ENCODE peak calls at places on chromosomes 12 and 14, in six cellular contexts. J, W, D, O, V and E are unnamed samples.

GRCh38 chr14:104545151-104545931 is 34.2 kb upstream of the C14orf180 start:
- DNase-seq in J (no peak), W (peak), D (peak), O (peak), V (no peak), E (peak)

GRCh38 chr12:132124766-132125425 is 19.2 kb downstream of the DDX51 start:
- DNase-seq in J (no peak), W (no peak), D (no peak), O (peak), V (no peak), E (no peak)

GRCh38 chr12:55741978-55742377 is 944 bp upstream of the GDF11 start:
- DNase-seq in J (no peak), W (no peak), D (no peak), O (no peak), V (no peak), E (no peak)

GRCh38 chr14:76985540-76986260 is 42.8 kb downstream of the IRF2BPL start:
- DNase-seq in J (no peak), W (no peak), D (no peak), O (no peak), V (peak), E (no peak)

GRCh38 chr14:105474478-105475268 is at the start of gene CRIP2:
- DNase-seq in J (no peak), W (peak), D (peak), O (no peak), V (peak), E (no peak)

GRCh38 chr12:112524676-112525425 is 106.1 kb downstream of the PTPN11 start:
- DNase-seq in J (no peak), W (no peak), D (no peak), O (no peak), V (peak), E (no peak)

GRCh38 chr12:46830731-46831334 is 5.0 kb upstream of the SLC38A4 start:
- DNase-seq in J (no peak), W (no peak), D (peak), O (peak), V (no peak), E (no peak)

GRCh38 chr12:130627175-130627574 is 88.9 kb downstream of the RIMBP2 start:
- DNase-seq in J (no peak), W (no peak), D (no peak), O (peak), V (no peak), E (no peak)

GRCh38 chr12:94180558-94181296 is 32.4 kb downstream of the PLXNC1 start:
- DNase-seq in J (no peak), W (no peak), D (no peak), O (no peak), V (no peak), E (no peak)